ENCODE peak calls at places on chromosomes 5 and 9, in five cellular contexts. L, V, D, W and B are unnamed samples.

GRCh38 chr9:74942801-74943200 is 9.9 kb downstream of the C9orf40 start:
- DNase-seq in V (no peak), D (peak; percentile 8), L (no peak), W (no peak), B (no peak)

GRCh38 chr5:82397741-82398320 is 119.7 kb upstream of the RPS23 start:
- DNase-seq in L (no peak), V (no peak), D (peak; percentile 62), W (no peak), B (no peak)

GRCh38 chr5:107772418-107773310 is 101.9 kb upstream of the EFNA5 start:
- DNase-seq in V (no peak), L (no peak), D (no peak), W (no peak), B (no peak)

GRCh38 chr5:180640765-180641565 is 8.4 kb downstream of the FLT4 start:
- DNase-seq in L (no peak), V (no peak), D (no peak), W (no peak), B (no peak)

GRCh38 chr9:132732326-132732725 is 62.1 kb downstream of the GTF3C4 start:
- DNase-seq in W (no peak), L (no peak), V (no peak), D (no peak), B (no peak)

GRCh38 chr5:112492291-112492690 is 73.2 kb upstream of the EPB41L4A start:
- DNase-seq in V (peak; percentile 65), D (peak; percentile 23), W (no peak), L (peak; percentile 11), B (peak; percentile 55)

GRCh38 chr5:105836263-105836662 is 1834.5 kb downstream of the EFNA5 start:
- DNase-seq in D (peak; percentile 63), W (no peak), V (no peak), L (no peak), B (no peak)

GRCh38 chr5:132658383-132659302 is 670 bp downstream of the IL13 start:
- DNase-seq in W (no peak), L (no peak), V (no peak), D (no peak), B (no peak)

GRCh38 chr9:6788175-6789016 is 30.6 kb downstream of the KDM4C start:
- DNase-seq in L (no peak), D (peak; percentile 58), V (peak; percentile 14), W (no peak), B (no peak)

GRCh38 chr5:176847726-176848290 is 37.4 kb downstream of the UNC5A start:
- DNase-seq in V (no peak), L (no peak), W (no peak), D (no peak), B (no peak)

GRCh38 chr5:32027717-32028321 is 146.3 kb downstream of the GOLPH3 start:
- DNase-seq in W (no peak), D (peak; percentile 97), L (no peak), V (peak; percentile 31), B (no peak)

GRCh38 chr9:129496187-129497063 is 124.5 kb downstream of the C9orf50 start:
- DNase-seq in W (peak; percentile 72), L (no peak), V (peak; percentile 86), D (peak; percentile 91), B (no peak)

GRCh38 chr5:32916648-32917047 is 205.5 kb downstream of the NPR3 start:
- DNase-seq in D (peak; percentile 52), V (no peak), L (no peak), W (no peak), B (no peak)

GRCh38 chr5:178098685-178099084 is 14.6 kb upstream of the N4BP3 start:
- DNase-seq in W (no peak), V (no peak), D (no peak), L (no peak), B (no peak)

GRCh38 chr9:5553211-5553610 is 42.9 kb downstream of the PDCD1LG2 start:
- DNase-seq in V (no peak), D (peak; percentile 89), L (no peak), W (no peak), B (no peak)

GRCh38 chr9:107183176-107183575 is 99.9 kb upstream of the RAD23B start:
- DNase-seq in L (no peak), V (no peak), W (no peak), D (no peak), B (no peak)

GRCh38 chr9:83304686-83305085 is 233.5 kb downstream of the FRMD3 start:
- DNase-seq in W (no peak), L (no peak), V (no peak), D (peak; percentile 37), B (no peak)

GRCh38 chr9:38687389-38687842 is 32.5 kb downstream of the FAM240B start:
- DNase-seq in W (no peak), D (no peak), L (peak; percentile 19), V (no peak), B (peak; percentile 59)

GRCh38 chr5:79202076-79202475 is 33.9 kb upstream of the JMY start:
- DNase-seq in W (no peak), V (no peak), D (peak; percentile 23), L (peak; percentile 19), B (no peak)

GRCh38 chr9:38089387-38090165 is 20.5 kb upstream of the SHB start:
- DNase-seq in V (no peak), D (no peak), W (no peak), L (no peak), B (no peak)

GRCh38 chr5:159510282-159510681 is 180.0 kb upstream of the IL12B start:
- DNase-seq in W (no peak), D (peak; percentile 85), L (no peak), V (peak; percentile 11), B (no peak)

GRCh38 chr5:94157704-94158608 is 416.6 kb upstream of the POU5F2 start:
- DNase-seq in W (no peak), D (peak; percentile 65), V (no peak), L (no peak), B (no peak)

DNA sequence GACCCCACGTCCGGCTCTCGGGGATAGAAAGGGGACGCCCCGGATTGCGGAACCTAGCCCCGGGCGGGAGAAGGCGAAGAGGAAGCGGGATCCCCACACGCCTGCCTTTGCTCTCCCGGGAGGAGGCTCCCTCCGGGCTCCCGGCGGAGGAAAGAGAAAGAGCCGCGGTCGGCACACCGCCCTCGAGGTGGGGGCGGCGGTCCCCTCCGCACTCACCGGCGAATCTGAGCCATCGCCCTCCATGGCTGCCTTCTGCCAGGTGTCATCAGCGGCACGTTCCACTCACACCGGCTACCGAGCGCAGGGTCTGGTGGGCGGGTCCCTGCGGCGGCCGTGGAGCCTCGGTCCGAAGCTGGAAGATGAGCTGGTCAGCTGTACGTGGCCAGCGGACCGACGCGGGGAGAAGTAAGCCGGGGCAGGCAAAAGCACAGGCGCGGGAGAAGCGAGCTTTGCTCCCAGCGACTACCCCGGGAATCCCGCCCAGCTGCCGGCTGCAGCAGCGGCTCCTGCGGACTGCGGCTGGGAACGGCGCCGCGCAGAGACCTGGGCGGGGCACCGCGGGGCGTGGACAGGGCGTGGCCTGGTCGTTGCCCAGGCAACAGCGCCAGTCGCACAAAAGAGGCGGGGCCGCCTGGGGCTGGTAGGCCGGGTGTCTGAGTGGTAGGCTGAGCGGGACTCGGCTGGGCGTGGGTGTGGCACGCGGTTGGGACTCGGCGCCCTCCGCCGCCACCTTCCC is at the start of gene TRIM36:
- DNase-seq in L (peak; percentile 45), W (peak; percentile 74), V (peak; percentile 97), D (peak; percentile 79), B (peak; percentile 94)
- TF ChIP-seq CTCF in L (no peak), W (no peak), V (no peak), D (peak; percentile 26), B (peak; percentile 38)

GRCh38 chr9:93963969-93964368 is 8.8 kb upstream of the BARX1 start:
- DNase-seq in L (no peak), V (no peak), D (peak; percentile 5), W (no peak), B (no peak)

GRCh38 chr9:93967020-93967803 is 12.1 kb upstream of the BARX1 start:
- DNase-seq in W (no peak), D (no peak), L (no peak), V (no peak), B (peak; percentile 6)

GRCh38 chr9:93968451-93969327 is 13.5 kb upstream of the BARX1 start:
- DNase-seq in D (peak; percentile 59), L (no peak), W (no peak), V (no peak), B (peak; percentile 6)

GRCh38 chr9:93964685-93965084 is 9.5 kb upstream of the BARX1 start:
- DNase-seq in L (no peak), V (no peak), W (no peak), D (no peak), B (peak; percentile 7)

DNA sequence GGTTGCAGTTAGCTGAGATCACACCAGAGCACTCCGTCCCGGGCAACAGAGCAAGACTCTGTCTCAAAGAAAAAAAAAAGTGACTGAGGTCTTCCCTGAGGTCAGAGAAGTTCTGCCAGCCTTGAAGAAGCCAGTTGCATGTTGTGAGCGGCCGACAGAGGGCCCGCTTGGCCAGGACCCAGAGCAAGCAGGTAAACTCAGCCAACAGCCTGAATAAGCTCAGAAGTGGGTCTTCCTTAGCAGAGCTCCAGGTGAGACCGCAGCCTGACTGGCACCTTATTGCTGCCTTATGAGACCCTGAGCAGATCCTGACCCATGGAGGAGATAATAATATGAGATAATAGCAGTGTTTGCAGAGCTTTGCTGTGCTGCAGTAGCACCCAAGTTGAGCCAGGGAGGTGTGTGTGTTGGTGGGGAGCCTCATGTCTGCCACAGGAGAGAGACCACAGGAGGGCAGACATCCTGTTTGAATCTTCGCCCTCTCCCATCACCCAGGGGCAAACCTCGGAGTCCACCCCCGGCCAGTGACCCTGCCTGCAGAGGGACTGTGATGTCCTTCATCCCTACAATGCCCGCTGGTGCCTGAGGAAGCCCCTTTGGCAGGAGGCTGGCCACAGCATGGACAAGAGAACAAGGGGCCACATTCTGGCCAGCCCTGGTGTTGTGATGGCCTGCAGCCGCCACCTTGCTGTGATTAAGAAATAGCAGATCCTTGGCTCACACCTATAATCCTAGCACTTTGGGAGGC is 10.8 kb upstream of the BARX1 start:
- DNase-seq in L (no peak), D (no peak), W (no peak), V (no peak), B (peak; percentile 6)
- TF ChIP-seq CTCF in L (no peak), D (no peak), W (no peak), V (no peak), B (no peak)

DNA sequence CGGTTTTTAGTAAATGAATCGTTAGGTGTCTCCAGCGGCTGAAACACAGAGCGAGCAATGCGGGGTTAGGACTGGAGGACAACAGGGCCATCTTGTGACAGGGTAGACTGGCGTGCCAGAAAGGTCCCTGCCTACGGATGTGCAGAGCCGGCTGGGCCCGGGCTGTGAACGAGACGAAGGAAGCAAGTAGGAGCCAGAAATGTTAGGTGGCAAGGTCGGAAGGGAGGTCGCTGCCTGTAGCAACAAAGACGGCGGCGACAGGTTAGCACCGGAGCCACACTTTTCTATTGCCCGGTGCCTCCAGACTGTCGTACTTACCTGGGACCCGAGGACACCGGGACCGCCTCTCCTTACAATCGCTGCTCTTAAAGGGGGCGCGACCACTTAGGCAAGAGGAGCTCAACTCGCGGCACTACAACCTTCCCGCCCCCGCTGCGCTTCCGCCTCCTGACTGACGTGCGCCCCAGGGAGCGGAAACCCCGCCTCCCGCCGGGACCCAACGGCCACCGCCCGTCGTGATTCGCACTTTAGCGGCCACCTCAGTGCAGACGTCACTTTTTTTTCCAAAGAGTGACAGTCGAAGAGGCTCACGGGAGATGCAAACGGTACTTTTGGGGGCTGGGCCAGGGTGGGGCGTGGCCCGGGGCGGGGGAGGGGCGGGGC is at the start of gene INIP:
- DNase-seq in L (peak; percentile 75), W (peak; percentile 94), D (peak; percentile 95), V (peak; percentile 96), B (peak; percentile 97)
- TF ChIP-seq CTCF in L (no peak), W (peak; percentile 34), D (peak; percentile 16), V (no peak), B (peak; percentile 25)

DNA sequence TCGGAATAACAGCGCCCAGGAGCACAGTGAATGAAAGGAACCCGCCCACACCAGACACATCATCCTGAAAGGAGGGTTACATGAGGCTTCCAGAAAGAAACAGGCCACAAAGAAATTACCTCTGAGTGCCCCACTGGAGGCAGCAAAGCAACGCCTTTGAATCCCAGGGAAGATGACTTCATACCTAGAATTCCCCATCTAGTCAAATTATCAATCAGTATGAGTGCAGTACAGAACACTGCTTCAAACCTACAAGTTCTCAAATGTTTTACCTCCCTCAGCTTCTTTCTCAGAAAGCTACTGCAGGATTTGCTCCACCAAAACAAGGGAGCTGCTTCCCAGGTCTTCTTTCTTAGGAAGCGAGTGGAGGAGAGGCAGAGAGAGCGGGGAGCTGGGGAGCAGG is 87.2 kb downstream of the SEMA4D start:
- DNase-seq in L (no peak), V (no peak), D (no peak), W (no peak), B (peak; percentile 80)
- TF ChIP-seq CTCF in L (no peak), V (no peak), D (peak; percentile 34), W (no peak), B (peak; percentile 14)